ENCODE peak calls at places on chromosomes 13 and 19, in five cellular contexts. B is fibroblast of pulmonary artery; Q is choroid plexus epithelial cell; D is effector memory CD4-positive, alpha-beta T cell; T is AG09309. I is an unnamed sample.

GRCh38 chr13:101875717-101876393 is 423.4 kb downstream of the ITGBL1 start:
- DNase-seq in D (no peak), T (peak; percentile 7), B (peak; percentile 13), Q (peak; percentile 97), I (no peak)

GRCh38 chr19:38547446-38547845 is 70.3 kb downstream of the MAP4K1 start:
- DNase-seq in B (no peak), D (no peak), Q (no peak), T (no peak), I (no peak)

GRCh38 chr19:38742906-38743305 is 1.4 kb downstream of the CAPN12 start:
- DNase-seq in T (no peak), B (no peak), D (no peak), Q (no peak), I (no peak)

GRCh38 chr13:101746513-101746912 is 294.0 kb downstream of the ITGBL1 start:
- DNase-seq in T (no peak), D (no peak), B (no peak), Q (no peak), I (no peak)

GRCh38 chr13:94251801-94252200 is 227.7 kb downstream of the DCT start:
- DNase-seq in T (no peak), B (peak; percentile 61), Q (peak; percentile 55), D (no peak), I (no peak)

GRCh38 chr19:48878219-48879024 is 6.2 kb downstream of the PPP1R15A start:
- DNase-seq in Q (peak; percentile 61), D (no peak), B (peak; percentile 95), T (no peak), I (no peak)

GRCh38 chr13:101489635-101490034 is 37.2 kb downstream of the ITGBL1 start:
- DNase-seq in B (peak; percentile 26), T (no peak), D (no peak), Q (peak; percentile 70), I (no peak)

GRCh38 chr13:106133025-106133424 is 402.4 kb downstream of the EFNB2 start:
- DNase-seq in T (peak; percentile 76), D (no peak), B (peak; percentile 80), Q (peak; percentile 93), I (no peak)

GRCh38 chr19:57934820-57935665 is at the start of gene ZNF418:
- DNase-seq in B (peak; percentile 90), D (peak; percentile 22), T (peak; percentile 46), Q (peak; percentile 91), I (peak; percentile 53)

GRCh38 chr19:38642176-38642575 is 5.3 kb upstream of the ACTN4 start:
- DNase-seq in D (no peak), T (no peak), B (no peak), Q (no peak), I (no peak)

GRCh38 chr13:42832341-42833153 is 51.2 kb downstream of the FAM216B start:
- DNase-seq in B (peak; percentile 89), Q (peak; percentile 84), D (no peak), T (peak; percentile 71), I (no peak)

GRCh38 chr19:52270266-52270885 is 989 bp downstream of the ZNF766 start:
- DNase-seq in D (no peak), T (no peak), B (no peak), Q (no peak), I (no peak)

GRCh38 chr13:73368608-73369007 is 309.8 kb downstream of the KLF5 start:
- DNase-seq in B (no peak), Q (no peak), D (no peak), T (no peak), I (no peak)

GRCh38 chr19:13025819-13026477 is 30.7 kb downstream of the NFIX start:
- DNase-seq in B (no peak), T (no peak), Q (no peak), D (no peak), I (no peak)

GRCh38 chr19:23521471-23521870 is 126.2 kb upstream of the ZNF91 start:
- DNase-seq in B (no peak), D (no peak), T (no peak), Q (no peak), I (no peak)

GRCh38 chr13:95505265-95505664 is 47.3 kb upstream of the CLDN10 start:
- DNase-seq in B (no peak), T (no peak), D (no peak), Q (no peak), I (no peak)

GRCh38 chr19:48506138-48506733 is 5.4 kb downstream of the LMTK3 start:
- DNase-seq in B (peak; percentile 70), Q (peak; percentile 66), D (no peak), T (peak; percentile 8), I (no peak)

GRCh38 chr19:29617336-29618266 is 11.5 kb downstream of the POP4 start:
- DNase-seq in D (no peak), B (no peak), Q (no peak), T (no peak), I (no peak)

GRCh38 chr13:24092108-24092507 is 68.4 kb upstream of the SPATA13 start:
- DNase-seq in B (no peak), D (no peak), T (no peak), Q (no peak), I (no peak)

GRCh38 chr13:44458313-44458975 is 84.8 kb downstream of the SERP2 start:
- DNase-seq in B (no peak), D (no peak), Q (no peak), T (no peak), I (no peak)

GRCh38 chr19:1252818-1253513 is 4.6 kb downstream of the MIDN start:
- DNase-seq in D (peak; percentile 73), T (peak; percentile 96), B (peak; percentile 98), Q (peak; percentile 99), I (peak; percentile 93)

GRCh38 chr13:113918981-113919646 is 54.8 kb downstream of the C13orf46 start:
- DNase-seq in Q (no peak), D (no peak), B (no peak), T (no peak), I (peak; percentile 46)

GRCh38 chr19:43651758-43652545 is 12.3 kb upstream of the CADM4 start:
- DNase-seq in D (no peak), T (no peak), B (peak; percentile 77), Q (peak; percentile 84), I (peak; percentile 60)

GRCh38 chr13:60175571-60175970 is 11.8 kb upstream of the DIAPH3 start:
- DNase-seq in B (no peak), D (no peak), Q (no peak), T (no peak), I (no peak)

GRCh38 chr13:80473695-80474094 is 132.8 kb upstream of the SPRY2 start:
- DNase-seq in B (peak; percentile 71), D (no peak), Q (peak; percentile 90), T (no peak), I (no peak)

GRCh38 chr19:47157455-47158321 is 27.1 kb downstream of the SAE1 start:
- DNase-seq in Q (peak; percentile 79), T (no peak), D (no peak), B (peak; percentile 86), I (no peak)

GRCh38 chr13:32153056-32153455 is 121.5 kb downstream of the FRY start:
- DNase-seq in D (no peak), B (peak; percentile 80), Q (peak; percentile 62), T (peak; percentile 78), I (no peak)

GRCh38 chr19:54532528-54532927 is 29.9 kb downstream of the LAIR2 start:
- DNase-seq in Q (no peak), D (no peak), T (no peak), B (no peak), I (no peak)

GRCh38 chr19:54534156-54534555 is 31.5 kb downstream of the LAIR2 start:
- DNase-seq in Q (no peak), D (no peak), B (no peak), T (no peak), I (no peak)

GRCh38 chr19:54530866-54531265 is 28.2 kb downstream of the LAIR2 start:
- DNase-seq in Q (no peak), D (no peak), T (no peak), B (no peak), I (no peak)

GRCh38 chr19:54535601-54536000 is 33.0 kb downstream of the LAIR2 start:
- DNase-seq in D (no peak), T (no peak), B (no peak), Q (no peak), I (no peak)

DNA sequence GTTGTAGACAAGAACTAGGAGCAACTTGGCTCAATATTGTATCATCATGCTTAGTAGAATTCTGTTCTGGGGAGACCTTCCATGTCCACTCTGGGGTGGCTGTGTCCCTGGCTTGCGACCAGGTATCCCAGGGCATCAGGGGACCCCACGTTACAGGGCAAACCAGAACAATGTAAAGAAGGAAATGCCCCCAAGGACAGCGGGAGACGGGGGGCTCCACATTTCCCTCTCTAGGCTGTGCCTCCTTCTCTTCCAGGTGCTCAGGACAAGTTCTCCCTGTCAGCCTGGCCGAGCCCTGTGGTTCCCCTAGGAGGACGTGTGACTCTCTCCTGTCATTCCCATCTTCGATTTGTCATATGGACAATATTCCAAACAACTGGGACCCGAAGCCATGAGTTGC is 30.8 kb downstream of the LAIR2 start:
- DNase-seq in D (no peak), T (no peak), Q (no peak), B (no peak), I (no peak)
- H3K4me3 ChIP-seq in D (no peak overlapping the region), T (no peak overlapping the region), Q (no peak overlapping the region), B (no peak overlapping the region), I (no peak overlapping the region)

GRCh38 chr13:27573265-27573664 is 47.1 kb downstream of the LNX2 start:
- DNase-seq in T (no peak), D (no peak), Q (peak; percentile 65), B (peak; percentile 22), I (no peak)
- H3K4me3 ChIP-seq in T (no peak overlapping the region), D (no peak overlapping the region), Q (no peak overlapping the region), B (no peak overlapping the region), I (no peak overlapping the region)

GRCh38 chr13:30580852-30581502 is 36.7 kb upstream of the USPL1 start:
- DNase-seq in D (no peak), Q (no peak), B (no peak), T (no peak), I (no peak)
- H3K4me3 ChIP-seq in D (no peak overlapping the region), Q (no peak overlapping the region), B (no peak overlapping the region), T (no peak overlapping the region), I (no peak overlapping the region)

DNA sequence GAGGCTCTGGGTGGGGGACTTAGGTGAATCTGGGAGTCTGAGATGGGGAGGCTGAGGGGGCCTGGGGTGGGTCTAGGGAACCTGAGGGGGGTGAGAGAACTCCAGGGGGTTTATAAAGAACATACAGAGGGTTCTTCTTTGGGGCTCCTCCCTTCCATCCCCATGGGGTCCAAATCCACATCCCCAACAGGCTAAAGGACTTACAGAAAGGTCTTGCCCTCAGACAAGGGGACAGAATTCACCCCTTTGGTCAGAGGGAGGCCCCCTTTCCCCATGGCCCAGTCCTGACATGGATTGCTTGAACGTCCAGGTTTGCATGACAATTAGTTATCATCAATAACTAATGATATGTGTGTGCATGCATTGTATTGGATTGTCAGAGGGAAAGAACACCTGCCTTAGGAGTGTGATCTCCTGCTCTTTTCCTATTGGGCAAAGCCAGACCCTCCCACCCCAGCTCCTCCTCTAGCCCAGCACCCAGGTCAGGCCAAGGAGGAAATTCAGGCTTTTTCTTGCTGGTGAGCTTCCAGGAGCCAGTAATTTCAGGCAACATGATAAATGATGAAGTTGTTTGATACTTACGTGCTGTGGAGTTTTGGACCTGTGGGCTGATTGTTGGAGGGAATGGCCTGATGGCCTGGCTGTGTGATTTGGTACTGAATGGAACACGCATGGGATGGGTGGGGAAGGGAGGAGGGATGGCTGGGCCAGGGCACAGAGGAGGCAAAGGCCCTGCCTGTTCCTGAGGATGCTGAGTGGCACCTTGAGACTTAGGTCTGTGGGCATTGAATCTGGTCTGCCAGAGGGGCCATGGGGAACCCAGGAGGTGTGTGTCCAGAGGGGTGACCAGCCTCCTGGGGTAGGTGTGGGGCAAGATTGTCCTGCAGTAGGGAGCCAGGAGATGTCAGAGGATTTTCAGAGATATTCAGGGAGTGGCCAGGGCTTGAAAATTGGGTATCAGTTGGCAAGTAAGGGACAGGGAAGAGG is 1.1 kb downstream of the KLHL26 start:
- DNase-seq in T (no peak), Q (no peak), D (no peak), B (no peak), I (no peak)
- H3K4me3 ChIP-seq in T (peak overlapping the region; percentile 93), Q (peak overlapping the region; percentile 71), D (peak overlapping the region; percentile 67), B (peak overlapping the region; percentile 74), I (peak overlapping the region; percentile 74)